ENCODE peak calls at places on chromosome 12, in five cellular contexts. Q, C, K, X and L are unnamed samples.

GRCh38 chr12:95118788-95119179 is 45.4 kb upstream of the NR2C1 start:
- DNase-seq in Q (no peak), C (no peak), K (no peak), X (no peak), L (no peak)

GRCh38 chr12:114006482-114007425 is 40.6 kb upstream of the RBM19 start:
- DNase-seq in Q (no peak), C (no peak), K (no peak), X (no peak), L (no peak)

GRCh38 chr12:97995085-97995484 is 520.3 kb upstream of the TMPO start:
- DNase-seq in Q (no peak), C (no peak), K (no peak), X (no peak), L (no peak)

GRCh38 chr12:68237068-68237467 is 11.5 kb upstream of the IL26 start:
- DNase-seq in Q (no peak), C (no peak), K (no peak), X (no peak), L (no peak)

GRCh38 chr12:71010143-71010479 is 89.6 kb upstream of the PTPRR start:
- DNase-seq in Q (no peak), C (no peak), K (no peak), X (no peak), L (no peak)

GRCh38 chr12:110543252-110543959 is 39.7 kb downstream of the PPTC7 start:
- DNase-seq in Q (peak; percentile 97), C (peak; percentile 93), K (peak; percentile 98), X (peak; percentile 71), L (peak; percentile 69)

GRCh38 chr12:13887774-13888388 is 93.5 kb downstream of the GRIN2B start:
- DNase-seq in Q (no peak), C (no peak), K (no peak), X (no peak), L (no peak)

GRCh38 chr12:101715045-101715444 is 17.6 kb downstream of the CHPT1 start:
- DNase-seq in Q (no peak), C (no peak), K (no peak), X (no peak), L (no peak)

GRCh38 chr12:15599266-15600037 is 189.7 kb downstream of the EPS8 start:
- DNase-seq in Q (no peak), C (no peak), K (peak; percentile 25), X (no peak), L (no peak)

GRCh38 chr12:111454716-111455447 is 49.2 kb downstream of the SH2B3 start:
- DNase-seq in Q (no peak), C (no peak), K (no peak), X (no peak), L (no peak)

GRCh38 chr12:18811268-18811667 is 73.3 kb downstream of the CAPZA3 start:
- DNase-seq in Q (no peak), C (no peak), K (no peak), X (no peak), L (no peak)

GRCh38 chr12:51449569-51450246 is 25.1 kb downstream of the SLC4A8 start:
- DNase-seq in Q (no peak), C (no peak), K (peak; percentile 47), X (no peak), L (no peak)

GRCh38 chr12:129213551-129213950 is 360.3 kb downstream of the GLT1D1 start:
- DNase-seq in Q (no peak), C (no peak), K (no peak), X (no peak), L (no peak)

GRCh38 chr12:116333402-116333801 is 55.9 kb upstream of the MED13L start:
- DNase-seq in Q (no peak), C (no peak), K (no peak), X (no peak), L (no peak)
- H3K27ac ChIP-seq in Q (no peak overlapping the region), C (no peak overlapping the region), K (no peak overlapping the region), X (no peak overlapping the region), L (no peak overlapping the region)

GRCh38 chr12:75505706-75506312 is 5.6 kb downstream of the KRR1 start:
- DNase-seq in Q (no peak), C (no peak), K (no peak), X (no peak), L (no peak)

GRCh38 chr12:75503866-75504265 is 7.5 kb downstream of the KRR1 start:
- DNase-seq in Q (no peak), C (no peak), K (no peak), X (no peak), L (no peak)

GRCh38 chr12:75511116-75512048 is at the start of gene KRR1:
- DNase-seq in Q (peak; percentile 90), C (peak; percentile 89), K (peak; percentile 98), X (peak; percentile 84), L (peak; percentile 94)

GRCh38 chr12:75508159-75508558 is 3.2 kb downstream of the KRR1 start:
- DNase-seq in Q (no peak), C (no peak), K (no peak), X (no peak), L (no peak)

GRCh38 chr12:75509621-75510020 is 1.8 kb downstream of the KRR1 start:
- DNase-seq in Q (no peak), C (no peak), K (peak; percentile 48), X (no peak), L (no peak)
- H3K27ac ChIP-seq in Q (no peak overlapping the region), C (no peak overlapping the region), K (peak overlapping the region; percentile 93), X (no peak overlapping the region), L (no peak overlapping the region)

GRCh38 chr12:50285253-50285652 is 1.9 kb upstream of the LIMA1 start:
- DNase-seq in Q (no peak), C (no peak), K (no peak), X (no peak), L (no peak)

GRCh38 chr12:50282581-50283229 is 615 bp downstream of the LIMA1 start:
- DNase-seq in Q (peak; percentile 33), C (no peak), K (peak; percentile 12), X (no peak), L (no peak)

GRCh38 chr12:50283924-50284236 is 560 bp upstream of the LIMA1 start:
- DNase-seq in Q (no peak), C (no peak), K (no peak), X (no peak), L (no peak)

GRCh38 chr12:50287271-50287670 is 4.0 kb upstream of the LIMA1 start:
- DNase-seq in Q (no peak), C (no peak), K (no peak), X (no peak), L (no peak)

DNA sequence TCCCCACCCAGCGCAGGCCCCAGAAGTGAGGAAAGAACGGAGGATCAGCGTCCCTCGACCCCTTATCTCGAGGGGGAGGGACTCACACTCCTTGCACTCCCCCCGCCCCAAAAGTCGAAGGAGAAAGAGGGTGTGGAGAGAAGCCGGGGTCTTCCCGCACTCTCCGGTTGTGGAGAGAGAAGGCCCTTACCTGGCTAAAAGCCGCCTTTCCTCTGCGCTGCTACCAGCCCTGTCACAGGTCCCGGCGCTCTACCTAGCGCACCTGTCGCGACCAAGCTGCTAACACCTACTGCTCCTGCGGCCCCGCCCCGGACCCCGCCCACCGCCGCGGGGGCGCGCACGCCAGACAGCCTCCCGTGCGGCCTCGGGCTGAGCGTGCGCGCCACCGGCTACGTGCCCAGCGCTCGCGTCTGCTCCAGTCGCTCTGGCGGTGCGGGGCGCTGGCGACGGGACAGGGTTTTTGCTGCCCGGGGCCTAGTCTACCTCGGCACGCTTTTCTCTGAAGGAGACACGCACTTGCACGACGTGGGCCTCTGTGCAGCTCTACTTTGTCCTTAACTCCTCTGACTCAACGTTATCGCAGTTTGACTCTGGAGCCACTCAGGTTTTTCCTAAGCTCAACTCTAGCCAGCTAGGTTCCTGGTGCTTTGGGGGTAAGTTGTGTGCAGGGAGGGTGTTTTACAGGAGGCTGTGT is at the start of gene LIMA1:
- DNase-seq in Q (peak; percentile 86), C (peak; percentile 92), K (peak; percentile 87), X (peak; percentile 93), L (peak; percentile 85)
- H3K27ac ChIP-seq in Q (peak within 1 kb of the TSS; percentile 80), C (peak within 1 kb of the TSS; percentile 54), K (peak within 1 kb of the TSS; percentile 50), X (peak within 1 kb of the TSS; percentile 87), L (peak within 1 kb of the TSS; percentile 83)

GRCh38 chr12:62194031-62194430 is 66.2 kb upstream of the USP15 start:
- DNase-seq in Q (no peak), C (no peak), K (no peak), X (no peak), L (no peak)

GRCh38 chr12:62192486-62193250 is 67.5 kb upstream of the USP15 start:
- DNase-seq in Q (peak; percentile 46), C (peak; percentile 54), K (peak; percentile 75), X (no peak), L (no peak)

GRCh38 chr12:62190081-62190480 is 70.1 kb upstream of the USP15 start:
- DNase-seq in Q (no peak), C (no peak), K (no peak), X (no peak), L (no peak)

GRCh38 chr12:62190921-62191746 is 69.1 kb upstream of the USP15 start:
- DNase-seq in Q (no peak), C (peak; percentile 27), K (no peak), X (no peak), L (no peak)

GRCh38 chr12:62191747-62192485 is 68.3 kb upstream of the USP15 start:
- DNase-seq in Q (no peak), C (peak; percentile 37), K (peak; percentile 66), X (no peak), L (no peak)
- H3K27ac ChIP-seq in Q (no peak overlapping the region), C (no peak overlapping the region), K (no peak overlapping the region), X (no peak overlapping the region), L (no peak overlapping the region)

GRCh38 chr12:57603323-57603722 is 1.3 kb upstream of the DTX3 start:
- DNase-seq in Q (no peak), C (no peak), K (no peak), X (no peak), L (no peak)

GRCh38 chr12:57604454-57605307 is at the start of gene DTX3:
- DNase-seq in Q (peak; percentile 65), C (peak; percentile 67), K (no peak), X (peak; percentile 50), L (no peak)

GRCh38 chr12:57605308-57606015 is 838 bp downstream of the DTX3 start:
- DNase-seq in Q (no peak), C (no peak), K (no peak), X (no peak), L (no peak)

GRCh38 chr12:57602544-57602943 is 2.1 kb upstream of the DTX3 start:
- DNase-seq in Q (no peak), C (no peak), K (no peak), X (no peak), L (no peak)

DNA sequence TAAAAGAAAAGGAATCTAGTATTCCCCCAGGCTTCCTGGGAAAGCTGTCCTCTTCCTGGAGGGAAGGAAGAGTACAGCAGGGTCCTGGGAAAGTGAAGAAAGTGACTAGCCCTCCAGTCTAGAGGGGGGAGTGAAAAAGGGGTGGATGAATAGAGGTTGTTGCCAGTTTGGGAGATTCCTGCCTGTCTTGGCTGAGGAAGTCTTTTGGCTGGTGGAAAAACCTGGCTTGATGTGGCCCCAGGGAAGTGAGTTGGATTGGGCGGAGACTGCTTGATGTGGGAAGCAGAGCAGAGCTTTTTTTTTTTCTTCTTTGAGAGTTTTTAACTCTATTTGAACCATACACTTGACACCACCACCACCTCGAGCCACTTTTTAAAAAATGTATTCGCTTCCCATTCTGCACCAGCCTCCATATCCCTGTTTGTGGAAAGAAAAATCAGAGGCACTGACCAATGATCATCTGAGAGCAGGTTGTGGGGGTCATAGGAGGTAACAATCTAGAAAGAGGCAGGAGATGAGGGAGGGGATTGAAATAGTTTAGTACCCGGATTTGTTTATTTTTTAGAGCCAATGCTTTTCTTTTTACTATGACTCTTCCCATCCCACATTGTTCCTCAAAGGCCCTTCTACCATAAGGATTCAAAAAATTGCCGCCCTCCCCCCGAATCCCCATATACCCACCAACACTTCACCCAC is 718 bp upstream of the DTX3 start:
- DNase-seq in Q (peak; percentile 72), C (peak; percentile 65), K (peak; percentile 67), X (no peak), L (no peak)
- H3K27ac ChIP-seq in Q (peak overlapping the region; percentile 100), C (peak overlapping the region; percentile 94), K (no peak overlapping the region), X (peak overlapping the region; percentile 87), L (peak overlapping the region; percentile 87)